ENCODE peak calls at places on chromosome 11, in seven cellular contexts. H is mesenchymal stem cell, P is IMR-90, F is GM23248, N is PC-9, Z is GM23338, U is fibroblast of lung. K is an unnamed sample.

GRCh38 chr11:20032577-20033265 is 127.6 kb downstream of the DBX1 start:
- DNase-seq in U (no peak), H (no peak), Z (no peak), F (peak; percentile 41), N (no peak), P (no peak), K (no peak)

GRCh38 chr11:131033151-131033651 is 116.9 kb upstream of the SNX19 start:
- DNase-seq in P (peak; percentile 99), U (peak; percentile 99), Z (peak; percentile 44), H (peak; percentile 92), N (peak; percentile 89), F (peak; percentile 96), K (peak; percentile 99)

GRCh38 chr11:27894552-27894951 is 194.3 kb upstream of the BDNF start:
- DNase-seq in U (no peak), P (no peak), Z (no peak), F (no peak), N (no peak), H (no peak), K (no peak)

GRCh38 chr11:23359297-23359696 is 499.0 kb upstream of the CCDC179 start:
- DNase-seq in N (peak; percentile 3), Z (no peak), H (peak; percentile 88), P (peak; percentile 97), F (peak; percentile 72), U (peak; percentile 95), K (peak; percentile 96)

GRCh38 chr11:2314525-2315394 is 12.9 kb downstream of the TSPAN32 start:
- DNase-seq in H (peak; percentile 13), U (peak; percentile 79), Z (no peak), N (no peak), P (peak; percentile 60), F (peak; percentile 71), K (peak; percentile 66)

GRCh38 chr11:12287374-12288211 is 89.8 kb upstream of the PARVA start:
- DNase-seq in Z (peak; percentile 80), P (peak; percentile 99), U (peak; percentile 99), H (peak; percentile 97), F (peak; percentile 99), N (peak; percentile 66), K (peak; percentile 99)

GRCh38 chr11:111944651-111945051 is 7.5 kb downstream of the DIXDC1 start:
- DNase-seq in F (peak; percentile 98), U (peak; percentile 98), N (no peak), H (peak; percentile 96), P (peak; percentile 83), Z (no peak), K (peak; percentile 97)

GRCh38 chr11:60080523-60080922 is 7.9 kb upstream of the MS4A2 start:
- DNase-seq in Z (no peak), H (no peak), N (no peak), P (no peak), U (no peak), F (no peak), K (no peak)

GRCh38 chr11:125069796-125070195 is 6.7 kb downstream of the SLC37A2 start:
- DNase-seq in H (no peak), U (no peak), P (peak; percentile 18), N (peak; percentile 55), Z (no peak), F (peak; percentile 50), K (no peak)

GRCh38 chr11:47466701-47467250 is 17.8 kb upstream of the RAPSN start:
- DNase-seq in P (no peak), F (peak; percentile 46), Z (peak; percentile 41), U (peak; percentile 35), H (no peak), N (peak; percentile 75), K (peak; percentile 22)

GRCh38 chr11:111408789-111409727 is 30.0 kb upstream of the POU2AF1 start:
- DNase-seq in H (peak; percentile 10), P (peak; percentile 63), F (peak; percentile 52), U (peak; percentile 76), N (no peak), Z (no peak), K (peak; percentile 72)

GRCh38 chr11:62171261-62171723 is 18.7 kb upstream of the SCGB1D1 start:
- DNase-seq in N (peak; percentile 70), H (peak; percentile 69), P (peak; percentile 66), F (peak; percentile 79), Z (peak; percentile 96), U (peak; percentile 56), K (peak; percentile 36)
- H2AFZ ChIP-seq in N (no peak overlapping the region), H (no peak overlapping the region), P (no peak overlapping the region), F (peak overlapping the region; percentile 59), Z (no peak overlapping the region), U (peak overlapping the region; percentile 32), K (no peak overlapping the region)

GRCh38 chr11:57459112-57460016 is 964 bp upstream of the RTN4RL2 start:
- DNase-seq in N (peak; percentile 12), U (no peak), F (peak; percentile 61), H (peak; percentile 24), P (peak; percentile 17), Z (peak; percentile 58), K (no peak)
- H2AFZ ChIP-seq in N (peak overlapping the region; percentile 79), U (peak overlapping the region; percentile 59), F (peak overlapping the region; percentile 77), H (no peak overlapping the region), P (peak overlapping the region; percentile 77), Z (peak overlapping the region; percentile 97), K (peak overlapping the region; percentile 73)

GRCh38 chr11:86395061-86395551 is 20.4 kb downstream of the CCDC81 start:
- DNase-seq in Z (peak; percentile 46), P (peak; percentile 34), F (peak; percentile 12), H (peak; percentile 65), N (no peak), U (peak; percentile 52), K (peak; percentile 33)
- H2AFZ ChIP-seq in Z (peak overlapping the region; percentile 53), P (peak overlapping the region; percentile 80), F (peak overlapping the region; percentile 35), H (peak overlapping the region; percentile 18), N (no peak overlapping the region), U (peak overlapping the region; percentile 87), K (peak overlapping the region; percentile 39)

GRCh38 chr11:31106326-31106725 is 263.2 kb downstream of the DCDC1 start:
- DNase-seq in H (no peak), Z (no peak), N (no peak), U (no peak), F (no peak), P (no peak), K (no peak)

GRCh38 chr11:31102875-31103274 is 266.7 kb downstream of the DCDC1 start:
- DNase-seq in F (no peak), H (no peak), P (no peak), U (no peak), Z (no peak), N (no peak), K (no peak)

GRCh38 chr11:31106963-31107576 is 262.5 kb downstream of the DCDC1 start:
- DNase-seq in H (peak; percentile 25), P (peak; percentile 7), N (peak; percentile 60), Z (peak; percentile 92), U (peak; percentile 4), F (peak; percentile 64), K (peak; percentile 0)

DNA sequence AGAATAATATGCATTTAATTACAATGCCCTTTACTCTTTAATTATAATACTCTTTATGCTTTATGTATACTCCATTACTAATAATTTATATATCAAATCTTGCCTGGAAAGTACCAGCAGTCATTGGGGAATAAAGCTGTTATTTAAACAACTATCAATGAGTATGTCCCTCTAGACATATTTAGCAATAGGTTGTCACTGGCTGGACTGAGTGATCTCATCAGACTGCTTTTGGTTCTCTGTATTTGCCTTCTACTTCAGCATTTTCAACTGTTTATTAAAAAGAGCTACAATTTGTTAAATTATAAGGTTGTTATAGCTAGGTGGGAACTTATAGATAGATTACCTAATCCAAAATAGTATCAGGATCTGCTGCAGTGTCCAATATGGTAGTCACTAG is 267.2 kb downstream of the DCDC1 start:
- DNase-seq in F (no peak), U (no peak), H (no peak), N (no peak), P (no peak), Z (no peak), K (no peak)
- H2AFZ ChIP-seq in F (no peak overlapping the region), U (no peak overlapping the region), H (no peak overlapping the region), N (no peak overlapping the region), P (no peak overlapping the region), Z (no peak overlapping the region), K (no peak overlapping the region)

DNA sequence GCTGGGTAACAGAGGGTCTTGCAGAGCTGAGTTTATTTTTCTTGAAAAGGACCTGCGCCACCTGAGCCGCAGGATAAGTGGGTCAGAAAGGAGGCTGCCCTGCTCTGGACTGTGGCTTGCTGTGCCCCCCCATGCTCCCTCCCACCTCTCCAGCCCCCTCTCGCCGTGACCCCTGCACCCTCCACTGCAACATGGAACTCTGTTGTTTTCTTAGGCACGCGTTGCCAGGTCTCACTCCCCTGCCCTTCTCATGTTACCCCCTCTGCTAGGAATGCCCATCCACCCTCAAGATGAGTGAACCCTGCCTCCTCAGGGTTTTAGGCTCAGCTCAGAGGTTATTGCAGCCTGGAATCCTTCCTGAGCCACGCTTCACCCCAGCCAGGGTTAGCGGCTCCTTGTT is 10.8 kb downstream of the ETS1 start:
- DNase-seq in Z (peak; percentile 56), U (no peak), F (no peak), H (no peak), P (no peak), N (no peak), K (no peak)
- H2AFZ ChIP-seq in Z (no peak overlapping the region), U (no peak overlapping the region), F (no peak overlapping the region), H (no peak overlapping the region), P (peak overlapping the region; percentile 39), N (no peak overlapping the region), K (no peak overlapping the region)

GRCh38 chr11:118059231-118059940 is 17.5 kb upstream of the TMPRSS4 start:
- DNase-seq in P (no peak), F (peak; percentile 9), N (no peak), U (no peak), Z (no peak), H (no peak), K (no peak)
- H2AFZ ChIP-seq in P (no peak overlapping the region), F (no peak overlapping the region), N (no peak overlapping the region), U (no peak overlapping the region), Z (no peak overlapping the region), H (no peak overlapping the region), K (no peak overlapping the region)

GRCh38 chr11:38543951-38544350 is 1945.9 kb upstream of the RAG2 start:
- DNase-seq in F (no peak), N (no peak), Z (no peak), H (no peak), P (no peak), U (peak; percentile 20), K (no peak)

GRCh38 chr11:38538866-38539651 is 1941.0 kb upstream of the RAG2 start:
- DNase-seq in N (no peak), P (no peak), U (no peak), F (no peak), H (no peak), Z (no peak), K (no peak)

GRCh38 chr11:38547464-38547863 is 1949.4 kb upstream of the RAG2 start:
- DNase-seq in H (peak; percentile 4), F (no peak), N (no peak), U (peak; percentile 62), Z (no peak), P (no peak), K (peak; percentile 55)

DNA sequence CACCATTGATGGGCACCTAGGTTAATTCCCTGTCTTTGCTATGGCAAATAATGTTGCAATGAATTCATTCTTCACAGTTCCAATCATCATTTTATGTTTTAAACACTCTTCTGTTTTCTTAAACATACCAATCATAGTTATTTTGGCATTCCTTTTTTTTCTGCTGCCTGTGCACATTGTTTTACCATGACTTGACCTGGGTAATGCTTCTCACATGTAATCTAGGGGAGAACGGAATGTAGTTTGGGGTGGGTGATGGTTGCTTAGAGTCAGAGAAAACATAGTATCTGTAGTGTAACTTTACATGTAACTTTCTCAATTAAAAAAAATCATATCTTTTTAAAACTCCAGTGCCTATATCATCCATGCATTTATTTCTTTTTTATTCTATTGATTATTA is 1945.3 kb upstream of the RAG2 start:
- DNase-seq in P (peak; percentile 41), H (peak; percentile 18), U (peak; percentile 86), Z (no peak), F (no peak), N (no peak), K (peak; percentile 82)
- H2AFZ ChIP-seq in P (no peak overlapping the region), H (no peak overlapping the region), U (no peak overlapping the region), Z (no peak overlapping the region), F (no peak overlapping the region), N (no peak overlapping the region), K (no peak overlapping the region)

GRCh38 chr11:119684361-119685072 is 44.5 kb downstream of the NECTIN1 start:
- DNase-seq in Z (no peak), P (peak; percentile 75), F (peak; percentile 76), N (peak; percentile 60), U (peak; percentile 79), H (peak; percentile 85), K (peak; percentile 66)
- H2AFZ ChIP-seq in Z (no peak overlapping the region), P (peak overlapping the region; percentile 91), F (peak overlapping the region; percentile 42), N (no peak overlapping the region), U (peak overlapping the region; percentile 47), H (peak overlapping the region; percentile 55), K (peak overlapping the region; percentile 64)